ENCODE peak calls at places on chromosome 9, in six cellular contexts. R, Q, J, E, F and T are unnamed samples.

GRCh38 chr9:125794708-125795107 is 47.5 kb downstream of the PBX3 start:
- DNase-seq in F (no peak), Q (no peak), R (no peak), E (no peak), J (no peak), T (no peak)

GRCh38 chr9:27395484-27395921 is 98.6 kb upstream of the EQTN start:
- DNase-seq in J (no peak), F (no peak), Q (no peak), E (no peak), R (peak), T (no peak)

GRCh38 chr9:4886698-4887097 is 94.0 kb downstream of the RCL1 start:
- DNase-seq in R (peak), Q (no peak), J (no peak), F (no peak), E (no peak), T (no peak)

GRCh38 chr9:116951588-116952433 is 264.7 kb downstream of the TRIM32 start:
- DNase-seq in F (no peak), R (peak), J (no peak), Q (no peak), E (no peak), T (no peak)

GRCh38 chr9:32928145-32928763 is 73.2 kb downstream of the APTX start:
- DNase-seq in R (peak), Q (no peak), J (peak), E (no peak), F (no peak), T (no peak)

GRCh38 chr9:5851445-5851844 is 18.5 kb upstream of the ERMP1 start:
- DNase-seq in R (peak), Q (no peak), J (no peak), F (no peak), E (no peak), T (no peak)

GRCh38 chr9:72856985-72857631 is 95.7 kb downstream of the ALDH1A1 start:
- DNase-seq in Q (no peak), F (peak), J (peak), E (no peak), R (peak), T (no peak)

GRCh38 chr9:137949260-137949659 is 71.7 kb downstream of the CACNA1B start:
- DNase-seq in J (no peak), Q (no peak), F (no peak), E (no peak), R (no peak), T (no peak)

GRCh38 chr9:16744386-16744785 is 126.1 kb downstream of the BNC2 start:
- DNase-seq in F (no peak), Q (no peak), R (peak), E (no peak), J (no peak), T (no peak)

GRCh38 chr9:107043886-107044285 is 180.9 kb downstream of the ZNF462 start:
- DNase-seq in F (no peak), R (peak), J (no peak), Q (no peak), E (no peak), T (no peak)
- TF ChIP-seq CTCF in F (no peak), R (no peak), J (no peak), Q (no peak), E (peak), T (no peak)

GRCh38 chr9:119827126-119827525 is 457.9 kb upstream of the BRINP1 start:
- DNase-seq in F (no peak), Q (no peak), R (no peak), J (no peak), E (no peak), T (no peak)
- TF ChIP-seq CTCF in F (no peak), Q (no peak), R (no peak), J (no peak), E (no peak), T (no peak)

DNA sequence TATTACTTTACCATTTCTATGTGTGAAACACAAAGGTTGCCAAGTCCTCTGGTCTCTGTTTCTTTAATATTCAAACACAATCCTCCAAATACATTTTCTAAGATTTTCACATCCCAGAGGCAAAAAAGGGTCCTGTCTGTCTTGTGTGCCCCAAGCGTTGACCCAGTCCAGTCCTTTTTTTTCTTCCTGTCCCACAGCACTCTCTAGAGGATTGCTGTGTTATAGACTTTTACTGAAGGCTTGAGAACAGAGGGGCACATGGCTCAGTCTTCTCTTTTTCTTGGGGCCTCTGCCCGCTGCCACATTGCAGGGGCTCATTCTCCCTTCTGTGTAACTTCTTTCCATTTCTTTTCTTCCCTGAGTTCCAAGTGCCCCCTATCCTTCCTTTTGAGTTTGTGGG is 78.6 kb upstream of the SLC28A3 start:
- DNase-seq in Q (no peak), F (no peak), J (no peak), E (no peak), R (no peak), T (no peak)
- TF ChIP-seq CTCF in Q (no peak), F (peak), J (no peak), E (no peak), R (peak), T (no peak)

GRCh38 chr9:129102791-129103594 is 7.6 kb downstream of the CRAT start:
- DNase-seq in Q (no peak), J (no peak), R (peak), E (peak), F (peak), T (peak)
- TF ChIP-seq CTCF in Q (no peak), J (peak), R (peak), E (peak), F (peak), T (peak)

GRCh38 chr9:130626249-130626982 is 38.0 kb upstream of the PRDM12 start:
- DNase-seq in E (no peak), F (peak), J (no peak), Q (no peak), R (no peak), T (peak)
- TF ChIP-seq CTCF in E (no peak), F (peak), J (no peak), Q (no peak), R (no peak), T (no peak)

DNA sequence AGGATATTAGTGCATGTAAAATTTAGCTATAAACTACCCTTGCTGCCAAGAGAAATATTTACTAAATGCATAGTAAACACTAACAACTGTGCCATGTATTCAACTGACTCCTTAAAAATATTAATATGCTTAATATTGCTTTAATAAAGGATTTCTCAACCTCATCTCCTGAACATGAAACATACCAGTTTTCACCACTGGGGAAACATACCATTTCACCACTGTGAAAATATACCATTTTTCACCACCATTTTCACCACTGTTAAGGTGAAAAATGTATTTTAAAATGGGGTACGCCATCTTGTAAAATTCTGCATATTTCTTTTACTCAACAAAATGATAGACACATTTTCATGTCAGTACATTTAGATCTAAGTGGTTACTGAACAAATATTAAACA is 4.5 kb downstream of the RAB14 start:
- DNase-seq in E (no peak), Q (no peak), J (no peak), F (no peak), R (no peak), T (no peak)
- TF ChIP-seq CTCF in E (no peak), Q (no peak), J (no peak), F (peak), R (peak), T (peak)

GRCh38 chr9:128624566-128624965 is 32.1 kb downstream of the DYNC2I2 start:
- DNase-seq in R (no peak), E (no peak), Q (no peak), F (no peak), J (no peak), T (no peak)

GRCh38 chr9:128626181-128626580 is 30.5 kb downstream of the DYNC2I2 start:
- DNase-seq in F (no peak), E (no peak), J (peak), R (no peak), Q (no peak), T (no peak)

GRCh38 chr9:128627127-128627715 is 29.4 kb downstream of the DYNC2I2 start:
- DNase-seq in J (no peak), Q (no peak), R (no peak), F (no peak), E (no peak), T (no peak)

GRCh38 chr9:128627906-128628305 is 28.7 kb downstream of the DYNC2I2 start:
- DNase-seq in F (no peak), E (no peak), J (no peak), Q (no peak), R (no peak), T (no peak)

GRCh38 chr9:128625391-128626145 is 31.1 kb downstream of the DYNC2I2 start:
- DNase-seq in E (no peak), R (peak), Q (no peak), F (no peak), J (peak), T (no peak)
- TF ChIP-seq CTCF in E (no peak), R (peak), Q (no peak), F (no peak), J (no peak), T (no peak)